ENCODE peak calls at places on chromosomes 4 and X, in ten cellular contexts. O is germinal center; C is A549; P is kidney glomerular epithelial cell; I is aorta; G is COR-L47; M is endothelial cell; J is naive thymus-derived CD4-positive, alpha-beta T cell; Q is nephron progenitor cell; S is KBM-7. B is an unnamed sample.

GRCh38 chr4:153205028-153205648 is 895 bp downstream of the TRIM2 start:
- DNase-seq in S (no peak), J (peak), G (no peak), O (peak), C (no peak), I (no peak), M (no peak), Q (peak), P (no peak), B (no peak)

GRCh38 chrX:75623535-75623934 is 100.7 kb upstream of the ZDHHC15 start:
- DNase-seq in C (no peak), G (no peak), M (peak), P (peak), I (no peak), O (no peak), S (peak), Q (no peak), J (no peak), B (peak)

GRCh38 chr4:32226733-32227132 is 1506.6 kb downstream of the PCDH7 start:
- DNase-seq in M (no peak), P (no peak), G (no peak), O (no peak), C (no peak), S (no peak), J (no peak), I (no peak), Q (no peak), B (no peak)

GRCh38 chr4:157514711-157515110 is 294.2 kb downstream of the GRIA2 start:
- DNase-seq in Q (peak), S (peak), J (no peak), C (no peak), G (no peak), M (peak), P (no peak), O (no peak), I (no peak), B (no peak)

GRCh38 chr4:41852229-41852628 is 83.0 kb upstream of the TMEM33 start:
- DNase-seq in C (no peak), J (no peak), G (no peak), Q (no peak), S (no peak), O (no peak), I (no peak), M (no peak), P (no peak), B (no peak)

GRCh38 chr4:154939851-154940250 is 158.8 kb downstream of the RBM46 start:
- DNase-seq in G (no peak), O (no peak), M (no peak), J (no peak), C (no peak), P (no peak), I (no peak), Q (no peak), S (no peak), B (no peak)

GRCh38 chr4:60724623-60725022 is 475.5 kb upstream of the ADGRL3 start:
- DNase-seq in S (no peak), Q (no peak), I (no peak), G (no peak), C (no peak), O (no peak), M (no peak), J (no peak), P (no peak), B (no peak)

GRCh38 chr4:177371452-177371851 is 61.8 kb downstream of the NEIL3 start:
- DNase-seq in C (no peak), M (no peak), I (no peak), J (no peak), S (no peak), Q (no peak), O (no peak), G (peak), P (no peak), B (no peak)

GRCh38 chr4:75637176-75637575 is 6.8 kb upstream of the CDKL2 start:
- DNase-seq in S (no peak), P (peak), Q (peak), J (no peak), O (no peak), M (no peak), C (no peak), I (no peak), G (no peak), B (no peak)

GRCh38 chrX:53262918-53263394 is 18.4 kb downstream of the IQSEC2 start:
- DNase-seq in S (peak), Q (no peak), P (peak), J (no peak), O (no peak), I (peak), C (peak), M (no peak), G (no peak), B (no peak)

GRCh38 chr4:104394409-104394813 is 100.3 kb downstream of the CXXC4 start:
- DNase-seq in S (no peak), J (no peak), M (no peak), C (no peak), O (no peak), I (no peak), Q (peak), G (peak), P (no peak), B (peak)

GRCh38 chr4:138561906-138562305 is 319.8 kb upstream of the SLC7A11 start:
- DNase-seq in S (no peak), M (no peak), C (no peak), G (no peak), O (no peak), J (no peak), I (no peak), Q (no peak), P (no peak), B (no peak)

GRCh38 chr4:14096406-14096965 is 469.0 kb upstream of the BOD1L1 start:
- DNase-seq in M (no peak), J (no peak), C (no peak), I (no peak), P (no peak), Q (no peak), O (no peak), S (no peak), G (no peak), B (no peak)

GRCh38 chrX:144006811-144007210 is 122.9 kb downstream of the UBE2NL start:
- DNase-seq in P (peak), S (no peak), G (no peak), O (no peak), C (no peak), Q (no peak), J (no peak), M (no peak), I (no peak), B (no peak)

GRCh38 chr4:29326004-29326403 is 1394.2 kb upstream of the PCDH7 start:
- DNase-seq in S (no peak), J (no peak), Q (no peak), I (no peak), C (no peak), G (no peak), P (no peak), O (no peak), M (no peak), B (no peak)

GRCh38 chr4:40325406-40326019 is 9.6 kb upstream of the CHRNA9 start:
- DNase-seq in J (peak), G (peak), I (no peak), O (peak), Q (peak), M (peak), S (peak), C (peak), P (peak), B (peak)

B was measured in SJCRH30.